ENCODE peak calls at places on chromosomes 11 and 22, in eight cellular contexts. One of them, this sample, is unnamed.
A peak's percentile ranks its signal among the peaks of the same experiment; 100 is the strongest.

GRCh38 chr11:65779919-65780769 is 632 bp downstream of the AP5B1 start:
- DNase-seq in memory B cell: peak; percentile 82
- DNase-seq in ascending aorta: no peak
- DNase-seq in MCF 10A: peak; percentile 78
- DNase-seq in WTC11: peak; percentile 97
- DNase-seq in activated CD4-positive, alpha-beta T cell treated with anti-CD3 and anti-CD28 coated beads, Interleukin-2, amount 50 U/mL, for 48 hours: peak; percentile 85
- DNase-seq in NCI-H2081: peak; percentile 35
- DNase-seq in cardiac fibroblast: peak; percentile 84
- DNase-seq in this sample: peak; percentile 78

GRCh38 chr22:25668437-25668836 is 73.6 kb upstream of the MYO18B start:
- DNase-seq in memory B cell: no peak
- DNase-seq in ascending aorta: no peak
- DNase-seq in MCF 10A: peak; percentile 89
- DNase-seq in WTC11: no peak
- DNase-seq in activated CD4-positive, alpha-beta T cell treated with anti-CD3 and anti-CD28 coated beads, Interleukin-2, amount 50 U/mL, for 48 hours: no peak
- DNase-seq in NCI-H2081: no peak
- DNase-seq in cardiac fibroblast: peak; percentile 74
- DNase-seq in this sample: peak; percentile 65

GRCh38 chr11:1458340-1459218 is 28.0 kb downstream of the MOB2 start:
- DNase-seq in memory B cell: no peak
- DNase-seq in ascending aorta: no peak
- DNase-seq in MCF 10A: peak; percentile 21
- DNase-seq in WTC11: peak; percentile 53
- DNase-seq in activated CD4-positive, alpha-beta T cell treated with anti-CD3 and anti-CD28 coated beads, Interleukin-2, amount 50 U/mL, for 48 hours: no peak
- DNase-seq in NCI-H2081: no peak
- DNase-seq in cardiac fibroblast: peak; percentile 28
- DNase-seq in this sample: peak; percentile 34

GRCh38 chr11:104490182-104490581 is 326.2 kb upstream of the PDGFD start:
- DNase-seq in memory B cell: no peak
- DNase-seq in ascending aorta: no peak
- DNase-seq in MCF 10A: no peak
- DNase-seq in WTC11: no peak
- DNase-seq in activated CD4-positive, alpha-beta T cell treated with anti-CD3 and anti-CD28 coated beads, Interleukin-2, amount 50 U/mL, for 48 hours: no peak
- DNase-seq in NCI-H2081: no peak
- DNase-seq in cardiac fibroblast: no peak
- DNase-seq in this sample: no peak

GRCh38 chr11:45609902-45610301 is 55.5 kb downstream of the CHST1 start:
- DNase-seq in memory B cell: no peak
- DNase-seq in ascending aorta: no peak
- DNase-seq in MCF 10A: no peak
- DNase-seq in WTC11: no peak
- DNase-seq in activated CD4-positive, alpha-beta T cell treated with anti-CD3 and anti-CD28 coated beads, Interleukin-2, amount 50 U/mL, for 48 hours: no peak
- DNase-seq in NCI-H2081: no peak
- DNase-seq in cardiac fibroblast: no peak
- DNase-seq in this sample: no peak

GRCh38 chr11:18600915-18601569 is 1.5 kb downstream of the MISFA start:
- DNase-seq in memory B cell: no peak
- DNase-seq in ascending aorta: no peak
- DNase-seq in MCF 10A: no peak
- DNase-seq in WTC11: no peak
- DNase-seq in activated CD4-positive, alpha-beta T cell treated with anti-CD3 and anti-CD28 coated beads, Interleukin-2, amount 50 U/mL, for 48 hours: no peak
- DNase-seq in NCI-H2081: no peak
- DNase-seq in cardiac fibroblast: no peak
- DNase-seq in this sample: no peak

GRCh38 chr11:36251716-36252307 is 37.4 kb downstream of the COMMD9 start:
- DNase-seq in memory B cell: no peak
- DNase-seq in ascending aorta: no peak
- DNase-seq in MCF 10A: no peak
- DNase-seq in WTC11: no peak
- DNase-seq in activated CD4-positive, alpha-beta T cell treated with anti-CD3 and anti-CD28 coated beads, Interleukin-2, amount 50 U/mL, for 48 hours: no peak
- DNase-seq in NCI-H2081: no peak
- DNase-seq in cardiac fibroblast: no peak
- DNase-seq in this sample: no peak

GRCh38 chr11:94746721-94747120 is 21.4 kb upstream of the AMOTL1 start:
- DNase-seq in memory B cell: no peak
- DNase-seq in ascending aorta: no peak
- DNase-seq in MCF 10A: no peak
- DNase-seq in WTC11: no peak
- DNase-seq in activated CD4-positive, alpha-beta T cell treated with anti-CD3 and anti-CD28 coated beads, Interleukin-2, amount 50 U/mL, for 48 hours: no peak
- DNase-seq in NCI-H2081: no peak
- DNase-seq in cardiac fibroblast: no peak
- DNase-seq in this sample: peak; percentile 14

GRCh38 chr22:41833369-41834004 is 582 bp downstream of the SREBF2 start:
- DNase-seq in memory B cell: peak; percentile 26
- DNase-seq in ascending aorta: no peak
- DNase-seq in MCF 10A: peak; percentile 38
- DNase-seq in WTC11: peak; percentile 59
- DNase-seq in activated CD4-positive, alpha-beta T cell treated with anti-CD3 and anti-CD28 coated beads, Interleukin-2, amount 50 U/mL, for 48 hours: peak; percentile 48
- DNase-seq in NCI-H2081: no peak
- DNase-seq in cardiac fibroblast: peak; percentile 34
- DNase-seq in this sample: peak; percentile 56

GRCh38 chr22:42856179-42856864 is 751 bp downstream of the ARFGAP3 start:
- DNase-seq in memory B cell: no peak
- DNase-seq in ascending aorta: peak; percentile 44
- DNase-seq in MCF 10A: no peak
- DNase-seq in WTC11: peak; percentile 44
- DNase-seq in activated CD4-positive, alpha-beta T cell treated with anti-CD3 and anti-CD28 coated beads, Interleukin-2, amount 50 U/mL, for 48 hours: peak; percentile 50
- DNase-seq in NCI-H2081: no peak
- DNase-seq in cardiac fibroblast: peak; percentile 36
- DNase-seq in this sample: no peak

GRCh38 chr11:134725939-134726639 is 314.0 kb upstream of the B3GAT1 start:
- DNase-seq in memory B cell: no peak
- DNase-seq in ascending aorta: no peak
- DNase-seq in MCF 10A: no peak
- DNase-seq in WTC11: peak; percentile 50
- DNase-seq in activated CD4-positive, alpha-beta T cell treated with anti-CD3 and anti-CD28 coated beads, Interleukin-2, amount 50 U/mL, for 48 hours: no peak
- DNase-seq in NCI-H2081: no peak
- DNase-seq in cardiac fibroblast: no peak
- DNase-seq in this sample: no peak

GRCh38 chr11:83508804-83509203 is 222.6 kb upstream of the CCDC90B start:
- DNase-seq in memory B cell: no peak
- DNase-seq in ascending aorta: no peak
- DNase-seq in MCF 10A: peak; percentile 17
- DNase-seq in WTC11: no peak
- DNase-seq in activated CD4-positive, alpha-beta T cell treated with anti-CD3 and anti-CD28 coated beads, Interleukin-2, amount 50 U/mL, for 48 hours: no peak
- DNase-seq in NCI-H2081: peak; percentile 51
- DNase-seq in cardiac fibroblast: no peak
- DNase-seq in this sample: no peak

GRCh38 chr22:44691796-44692661 is 10.0 kb upstream of the PRR5 start:
- DNase-seq in memory B cell: no peak
- DNase-seq in ascending aorta: no peak
- DNase-seq in MCF 10A: no peak
- DNase-seq in WTC11: peak; percentile 36
- DNase-seq in activated CD4-positive, alpha-beta T cell treated with anti-CD3 and anti-CD28 coated beads, Interleukin-2, amount 50 U/mL, for 48 hours: no peak
- DNase-seq in NCI-H2081: no peak
- DNase-seq in cardiac fibroblast: no peak
- DNase-seq in this sample: no peak

GRCh38 chr11:117192401-117192875 is 6.7 kb upstream of the TAGLN start:
- DNase-seq in memory B cell: no peak
- DNase-seq in ascending aorta: no peak
- DNase-seq in MCF 10A: no peak
- DNase-seq in WTC11: no peak
- DNase-seq in activated CD4-positive, alpha-beta T cell treated with anti-CD3 and anti-CD28 coated beads, Interleukin-2, amount 50 U/mL, for 48 hours: no peak
- DNase-seq in NCI-H2081: no peak
- DNase-seq in cardiac fibroblast: no peak
- DNase-seq in this sample: no peak

GRCh38 chr11:2583605-2583958 is 116.2 kb downstream of the KCNQ1OT1 start:
- DNase-seq in memory B cell: no peak
- DNase-seq in ascending aorta: peak; percentile 1
- DNase-seq in MCF 10A: no peak
- DNase-seq in WTC11: no peak
- DNase-seq in activated CD4-positive, alpha-beta T cell treated with anti-CD3 and anti-CD28 coated beads, Interleukin-2, amount 50 U/mL, for 48 hours: no peak
- DNase-seq in NCI-H2081: no peak
- DNase-seq in cardiac fibroblast: no peak
- DNase-seq in this sample: no peak

GRCh38 chr11:81345609-81346008 is 1388.1 kb downstream of the FAM181B start:
- DNase-seq in memory B cell: no peak
- DNase-seq in ascending aorta: no peak
- DNase-seq in MCF 10A: no peak
- DNase-seq in WTC11: no peak
- DNase-seq in activated CD4-positive, alpha-beta T cell treated with anti-CD3 and anti-CD28 coated beads, Interleukin-2, amount 50 U/mL, for 48 hours: no peak
- DNase-seq in NCI-H2081: no peak
- DNase-seq in cardiac fibroblast: no peak
- DNase-seq in this sample: no peak

GRCh38 chr11:95005642-95006041 is 19.4 kb upstream of the KDM4E start:
- DNase-seq in memory B cell: no peak
- DNase-seq in ascending aorta: no peak
- DNase-seq in MCF 10A: no peak
- DNase-seq in WTC11: no peak
- DNase-seq in activated CD4-positive, alpha-beta T cell treated with anti-CD3 and anti-CD28 coated beads, Interleukin-2, amount 50 U/mL, for 48 hours: no peak
- DNase-seq in NCI-H2081: no peak
- DNase-seq in cardiac fibroblast: no peak
- DNase-seq in this sample: no peak

GRCh38 chr22:24727218-24727851 is 47.2 kb downstream of the PIWIL3 start:
- DNase-seq in memory B cell: no peak
- DNase-seq in ascending aorta: no peak
- DNase-seq in MCF 10A: peak; percentile 95
- DNase-seq in WTC11: no peak
- DNase-seq in activated CD4-positive, alpha-beta T cell treated with anti-CD3 and anti-CD28 coated beads, Interleukin-2, amount 50 U/mL, for 48 hours: no peak
- DNase-seq in NCI-H2081: peak; percentile 43
- DNase-seq in cardiac fibroblast: peak; percentile 95
- DNase-seq in this sample: peak; percentile 92

GRCh38 chr11:95154514-95154913 is 64.9 kb downstream of the ENDOD1 start:
- DNase-seq in memory B cell: peak; percentile 60
- DNase-seq in ascending aorta: no peak
- DNase-seq in MCF 10A: peak; percentile 72
- DNase-seq in WTC11: peak; percentile 75
- DNase-seq in activated CD4-positive, alpha-beta T cell treated with anti-CD3 and anti-CD28 coated beads, Interleukin-2, amount 50 U/mL, for 48 hours: peak; percentile 65
- DNase-seq in NCI-H2081: peak; percentile 48
- DNase-seq in cardiac fibroblast: peak; percentile 68
- DNase-seq in this sample: peak; percentile 74

GRCh38 chr11:2342981-2343380 is 34.1 kb upstream of the CD81 start:
- DNase-seq in memory B cell: no peak
- DNase-seq in ascending aorta: no peak
- DNase-seq in MCF 10A: no peak
- DNase-seq in WTC11: no peak
- DNase-seq in activated CD4-positive, alpha-beta T cell treated with anti-CD3 and anti-CD28 coated beads, Interleukin-2, amount 50 U/mL, for 48 hours: no peak
- DNase-seq in NCI-H2081: no peak
- DNase-seq in cardiac fibroblast: peak; percentile 17
- DNase-seq in this sample: peak; percentile 14

GRCh38 chr22:49724030-49724892 is 103.4 kb downstream of the BRD1 start:
- DNase-seq in memory B cell: no peak
- DNase-seq in ascending aorta: no peak
- DNase-seq in MCF 10A: no peak
- DNase-seq in WTC11: no peak
- DNase-seq in activated CD4-positive, alpha-beta T cell treated with anti-CD3 and anti-CD28 coated beads, Interleukin-2, amount 50 U/mL, for 48 hours: peak; percentile 60
- DNase-seq in NCI-H2081: peak; percentile 55
- DNase-seq in cardiac fibroblast: no peak
- DNase-seq in this sample: no peak

GRCh38 chr22:20154602-20155183 is 3.8 kb upstream of the CCDC188 start:
- DNase-seq in memory B cell: no peak
- DNase-seq in ascending aorta: no peak
- DNase-seq in MCF 10A: no peak
- DNase-seq in WTC11: no peak
- DNase-seq in activated CD4-positive, alpha-beta T cell treated with anti-CD3 and anti-CD28 coated beads, Interleukin-2, amount 50 U/mL, for 48 hours: no peak
- DNase-seq in NCI-H2081: peak; percentile 12
- DNase-seq in cardiac fibroblast: no peak
- DNase-seq in this sample: no peak

GRCh38 chr11:93939084-93939780 is 81.9 kb upstream of the HEPHL1 start:
- DNase-seq in memory B cell: no peak
- DNase-seq in ascending aorta: no peak
- DNase-seq in MCF 10A: peak; percentile 89
- DNase-seq in WTC11: no peak
- DNase-seq in activated CD4-positive, alpha-beta T cell treated with anti-CD3 and anti-CD28 coated beads, Interleukin-2, amount 50 U/mL, for 48 hours: no peak
- DNase-seq in NCI-H2081: no peak
- DNase-seq in cardiac fibroblast: peak; percentile 57
- DNase-seq in this sample: peak; percentile 46

GRCh38 chr11:115391598-115391997 is 112.6 kb downstream of the CADM1 start:
- DNase-seq in memory B cell: no peak
- DNase-seq in ascending aorta: no peak
- DNase-seq in MCF 10A: no peak
- DNase-seq in WTC11: no peak
- DNase-seq in activated CD4-positive, alpha-beta T cell treated with anti-CD3 and anti-CD28 coated beads, Interleukin-2, amount 50 U/mL, for 48 hours: no peak
- DNase-seq in NCI-H2081: no peak
- DNase-seq in cardiac fibroblast: no peak
- DNase-seq in this sample: no peak

GRCh38 chr22:24200616-24201212 is 19.4 kb downstream of the SUSD2 start:
- DNase-seq in memory B cell: no peak
- DNase-seq in ascending aorta: no peak
- DNase-seq in MCF 10A: peak; percentile 85
- DNase-seq in WTC11: no peak
- DNase-seq in activated CD4-positive, alpha-beta T cell treated with anti-CD3 and anti-CD28 coated beads, Interleukin-2, amount 50 U/mL, for 48 hours: no peak
- DNase-seq in NCI-H2081: no peak
- DNase-seq in cardiac fibroblast: peak; percentile 87
- DNase-seq in this sample: peak; percentile 48

GRCh38 chr11:72242141-72242540 is 1.8 kb downstream of the PHOX2A start:
- DNase-seq in memory B cell: no peak
- DNase-seq in ascending aorta: no peak
- DNase-seq in MCF 10A: no peak
- DNase-seq in WTC11: no peak
- DNase-seq in activated CD4-positive, alpha-beta T cell treated with anti-CD3 and anti-CD28 coated beads, Interleukin-2, amount 50 U/mL, for 48 hours: no peak
- DNase-seq in NCI-H2081: no peak
- DNase-seq in cardiac fibroblast: no peak
- DNase-seq in this sample: no peak

GRCh38 chr11:29773656-29774264 is 243.1 kb downstream of the KCNA4 start:
- DNase-seq in memory B cell: no peak
- DNase-seq in ascending aorta: no peak
- DNase-seq in MCF 10A: peak; percentile 73
- DNase-seq in WTC11: no peak
- DNase-seq in activated CD4-positive, alpha-beta T cell treated with anti-CD3 and anti-CD28 coated beads, Interleukin-2, amount 50 U/mL, for 48 hours: no peak
- DNase-seq in NCI-H2081: no peak
- DNase-seq in cardiac fibroblast: peak; percentile 82
- DNase-seq in this sample: no peak

This sample was measured in foreskin fibroblast.